ENCODE peak calls at places on chromosomes 7 and 10, in four cellular contexts. Y, V, K and B are unnamed samples.

GRCh38 chr10:17989908-17990767 is 38.4 kb downstream of the SLC39A12 start:
- DNase-seq in Y (no peak), V (peak; percentile 82), K (no peak), B (peak; percentile 56)

GRCh38 chr7:66640802-66641525 is 12.3 kb downstream of the KCTD7 start:
- DNase-seq in Y (no peak), V (no peak), K (no peak), B (no peak)

GRCh38 chr7:96287168-96287567 is 34.7 kb downstream of the SLC25A13 start:
- DNase-seq in Y (no peak), V (no peak), K (no peak), B (no peak)

GRCh38 chr10:24822557-24822956 is 98.9 kb upstream of the ARHGAP21 start:
- DNase-seq in Y (no peak), V (no peak), K (no peak), B (no peak)

GRCh38 chr7:122316467-122317394 is 12.2 kb upstream of the FEZF1 start:
- DNase-seq in Y (no peak), V (no peak), K (peak; percentile 37), B (no peak)

GRCh38 chr7:90272242-90272641 is 27.3 kb downstream of the CFAP69 start:
- DNase-seq in Y (no peak), V (no peak), K (no peak), B (no peak)

GRCh38 chr10:48236199-48236621 is 38.3 kb downstream of the FRMPD2 start:
- DNase-seq in Y (no peak), V (no peak), K (no peak), B (no peak)

GRCh38 chr10:125742465-125742864 is 23.0 kb downstream of the EDRF1 start:
- DNase-seq in Y (no peak), V (no peak), K (no peak), B (no peak)

GRCh38 chr7:44200699-44201461 is at the start of gene YKT6:
- DNase-seq in Y (peak; percentile 98), V (peak; percentile 92), K (peak; percentile 96), B (peak; percentile 94)

GRCh38 chr10:60820093-60820769 is 42.0 kb downstream of the CDK1 start:
- DNase-seq in Y (no peak), V (peak; percentile 25), K (no peak), B (no peak)

GRCh38 chr10:44576715-44577191 is 191.9 kb upstream of the CXCL12 start:
- DNase-seq in Y (no peak), V (no peak), K (peak; percentile 56), B (no peak)

GRCh38 chr10:77505431-77506334 is 131.9 kb downstream of the KCNMA1 start:
- DNase-seq in Y (no peak), V (peak; percentile 75), K (no peak), B (peak; percentile 68)

GRCh38 chr10:59155556-59155955 is 20.9 kb upstream of the PHYHIPL start:
- DNase-seq in Y (no peak), V (no peak), K (no peak), B (no peak)

GRCh38 chr7:28410628-28411578 is 1.4 kb upstream of the CREB5 start:
- DNase-seq in Y (peak; percentile 54), V (peak; percentile 60), K (peak; percentile 47), B (no peak)

GRCh38 chr10:78385599-78385998 is 351.9 kb downstream of the RPS24 start:
- DNase-seq in Y (no peak), V (no peak), K (no peak), B (no peak)

GRCh38 chr7:29875741-29876140 is 69.4 kb downstream of the WIPF3 start:
- DNase-seq in Y (no peak), V (no peak), K (no peak), B (no peak)

GRCh38 chr10:689433-690226 is at the start of gene DIP2C:
- DNase-seq in Y (peak; percentile 77), V (peak; percentile 43), K (peak; percentile 85), B (peak; percentile 16)

GRCh38 chr10:24642921-24643678 is 80.6 kb downstream of the ARHGAP21 start:
- DNase-seq in Y (peak; percentile 52), V (peak; percentile 74), K (no peak), B (peak; percentile 71)

GRCh38 chr10:31603245-31604087 is 284.4 kb downstream of the ZEB1 start:
- DNase-seq in Y (peak; percentile 99), V (peak; percentile 81), K (peak; percentile 98), B (peak; percentile 90)